ENCODE peak calls at places on chromosomes 4 and X, in four cellular contexts. E is HepG2, A is K562, G is GM12878. J is an unnamed sample.

GRCh38 chr4:176981074-176981473 is 188.4 kb upstream of the VEGFC start:
- DNase-seq in A (no peak), G (no peak), E (no peak), J (no peak)

GRCh38 chr4:6900956-6901355 is 8.7 kb upstream of the TBC1D14 start:
- DNase-seq in G (no peak), E (no peak), A (no peak), J (no peak)

GRCh38 chrX:50643525-50644137 is 170.4 kb downstream of the SHROOM4 start:
- DNase-seq in A (no peak), G (no peak), E (no peak), J (no peak)

GRCh38 chr4:89489338-89489771 is 181.8 kb upstream of the GPRIN3 start:
- DNase-seq in A (no peak), E (no peak), G (no peak), J (peak)

GRCh38 chrX:307261-308111 is 11.1 kb downstream of the GTPBP6 start:
- DNase-seq in G (no peak), E (no peak), A (no peak), J (no peak)

GRCh38 chr4:169201144-169202124 is 69.3 kb downstream of the SH3RF1 start:
- DNase-seq in A (no peak), G (no peak), E (no peak), J (no peak)

GRCh38 chrX:119763175-119763574 is 4.8 kb downstream of the SOWAHD start:
- DNase-seq in G (no peak), E (no peak), A (no peak), J (peak)

GRCh38 chr4:173301518-173302201 is 32.5 kb downstream of the HMGB2 start:
- DNase-seq in G (no peak), A (peak), E (no peak), J (no peak)

GRCh38 chr4:5037553-5038551 is 13.4 kb upstream of the STK32B start:
- DNase-seq in E (peak), G (no peak), A (peak), J (no peak)

GRCh38 chr4:166726832-166727231 is 507.5 kb downstream of the SPOCK3 start:
- DNase-seq in A (no peak), E (no peak), G (no peak), J (no peak)

GRCh38 chr4:19266566-19266965 is 985.1 kb upstream of the SLIT2 start:
- DNase-seq in E (no peak), G (no peak), A (no peak), J (no peak)

GRCh38 chr4:140448162-140448561 is 20.7 kb upstream of the CLGN start:
- DNase-seq in A (no peak), E (no peak), G (no peak), J (no peak)

GRCh38 chrX:80602017-80602765 is 181.9 kb downstream of the TENT5D start:
- DNase-seq in A (no peak), E (no peak), G (no peak), J (no peak)

GRCh38 chr4:40314951-40315350 is 20.2 kb upstream of the CHRNA9 start:
- DNase-seq in A (no peak), E (no peak), G (no peak), J (no peak)

GRCh38 chr4:13627606-13628301 is at the start of gene BOD1L1:
- DNase-seq in E (peak), A (peak), G (peak), J (peak)

GRCh38 chr4:13626492-13627184 is 887 bp downstream of the BOD1L1 start:
- DNase-seq in E (no peak), G (no peak), A (no peak), J (no peak)

DNA sequence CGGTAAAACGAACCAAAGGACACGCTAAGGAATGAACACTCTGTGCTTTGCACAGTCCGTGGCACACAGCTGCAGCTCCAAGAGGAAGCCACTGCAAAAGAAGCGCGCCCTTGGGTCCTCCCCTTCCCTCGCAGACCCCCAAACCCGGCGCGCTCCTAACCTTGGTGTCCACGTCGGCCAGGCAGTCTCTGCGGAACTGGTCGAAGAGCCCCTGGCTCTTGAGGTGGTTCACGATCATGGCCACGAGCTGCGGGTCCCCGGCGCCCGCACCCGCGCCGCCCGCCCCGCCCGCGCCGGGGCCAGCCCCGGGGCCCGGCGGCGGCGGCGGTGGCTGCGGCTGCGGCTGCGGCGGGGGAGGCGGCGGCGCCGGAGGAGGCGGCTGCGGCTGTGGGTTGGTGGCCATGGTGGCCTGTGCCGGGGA is 330 bp downstream of the BOD1L1 start:
- DNase-seq in G (no peak), E (no peak), A (no peak), J (peak)
- TF ChIP-seq CBFB in G (no peak), E (no peak), A (no peak), J (no peak)

DNA sequence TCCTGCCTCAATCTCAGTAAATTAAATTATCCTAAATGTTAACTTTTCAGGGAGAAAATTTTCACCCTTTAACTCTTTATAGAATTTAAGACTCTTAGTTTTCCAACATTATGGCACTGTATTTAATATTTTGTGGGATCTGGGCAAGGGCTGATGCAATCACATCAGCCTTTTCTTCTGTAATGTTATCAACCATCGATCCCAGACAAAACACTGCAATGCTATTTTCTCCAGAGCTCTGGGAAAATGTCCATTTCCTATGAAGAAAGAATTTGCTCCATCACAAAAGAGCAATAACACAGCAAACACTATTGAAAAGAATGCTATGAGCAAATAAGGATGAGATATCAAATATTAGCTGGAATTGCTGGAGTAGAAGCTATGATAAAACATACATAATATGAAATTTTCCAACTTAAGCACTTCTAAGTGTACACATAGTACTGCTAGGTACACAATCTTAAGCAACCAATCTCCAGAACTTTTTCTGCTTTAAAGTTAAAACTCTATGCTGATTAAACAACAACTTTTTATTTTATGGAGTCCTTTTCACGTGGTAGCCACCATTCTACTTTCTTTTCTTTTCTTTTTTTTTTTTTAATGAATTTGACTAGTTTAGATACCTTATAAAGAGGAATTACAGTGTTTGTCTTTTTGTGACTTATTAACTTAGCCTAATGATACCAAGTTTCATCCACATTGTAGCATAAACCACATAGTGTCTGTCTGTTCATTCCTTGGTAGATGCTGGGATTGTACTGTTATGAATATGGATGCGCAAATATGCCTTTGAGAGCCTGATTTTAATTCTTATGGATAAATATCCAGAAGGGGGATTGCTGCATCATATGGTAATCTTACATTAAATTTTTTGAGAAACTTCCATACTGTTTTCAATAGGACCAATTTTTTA is 43.6 kb downstream of the UGT2A3 start:
- DNase-seq in A (no peak), G (no peak), E (peak), J (no peak)
- TF ChIP-seq CBFB in A (no peak), G (no peak), E (no peak), J (no peak)

GRCh38 chr4:165332502-165332901 is 5.0 kb downstream of the MSMO1 start:
- DNase-seq in G (no peak), E (no peak), A (no peak), J (no peak)

GRCh38 chr4:165330071-165330470 is 2.6 kb downstream of the MSMO1 start:
- DNase-seq in G (no peak), E (no peak), A (no peak), J (no peak)

GRCh38 chr4:165331823-165332222 is 4.4 kb downstream of the MSMO1 start:
- DNase-seq in G (no peak), A (peak), E (no peak), J (no peak)

GRCh38 chr4:165330666-165331065 is 3.2 kb downstream of the MSMO1 start:
- DNase-seq in G (no peak), A (no peak), E (no peak), J (no peak)

DNA sequence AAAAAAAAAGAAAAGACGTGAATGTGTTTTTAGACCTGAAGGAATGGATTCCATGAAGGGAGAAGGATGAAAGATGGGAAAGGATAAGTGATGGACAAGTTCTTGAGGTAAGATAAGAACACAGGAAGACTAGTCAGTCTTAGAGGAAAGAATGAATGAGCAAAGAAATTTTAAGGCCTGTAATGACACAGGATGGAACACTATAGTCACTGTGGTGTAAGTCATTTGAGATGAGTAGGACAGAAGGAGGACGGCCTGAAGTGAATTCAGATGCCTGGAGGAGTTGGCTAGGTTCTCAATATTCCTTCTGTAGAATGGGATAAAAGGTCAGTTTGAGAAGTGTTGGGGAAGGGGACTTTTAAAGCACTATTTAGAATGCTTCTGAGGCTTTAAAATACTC is 3.8 kb downstream of the MSMO1 start:
- DNase-seq in G (no peak), E (no peak), A (no peak), J (no peak)
- TF ChIP-seq CBFB in G (no peak), E (no peak), A (no peak), J (no peak)

GRCh38 chr4:154406022-154406835 is 85.4 kb downstream of the DCHS2 start:
- DNase-seq in E (no peak), G (no peak), A (no peak), J (no peak)
- TF ChIP-seq CBFB in E (no peak), G (no peak), A (no peak), J (no peak)

DNA sequence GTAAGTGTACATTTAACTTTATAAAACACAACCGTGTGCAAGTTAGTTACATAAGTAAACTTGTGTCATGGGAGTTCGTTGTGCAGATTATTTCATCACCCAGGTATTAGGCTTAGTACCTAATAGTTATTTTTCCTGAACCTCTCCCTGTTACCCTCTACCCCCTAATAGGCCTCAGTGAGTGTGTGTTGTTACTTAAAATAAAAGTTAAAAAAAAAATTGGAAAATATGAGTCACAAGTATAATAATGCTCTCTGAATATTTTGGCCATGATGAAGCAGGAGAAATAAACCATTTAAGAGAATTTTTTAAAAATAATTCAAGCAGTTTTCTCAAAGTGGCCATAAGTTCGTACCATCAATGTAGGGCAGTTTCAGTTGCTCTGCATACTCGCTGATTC is 105.1 kb upstream of the GRID2 start:
- DNase-seq in G (no peak), E (no peak), A (no peak), J (no peak)
- TF ChIP-seq CBFB in G (no peak), E (no peak), A (no peak), J (no peak)

GRCh38 chr4:102543529-102543928 is 42.4 kb downstream of the NFKB1 start:
- DNase-seq in G (no peak), E (no peak), A (no peak), J (no peak)

GRCh38 chr4:102537280-102537679 is 36.1 kb downstream of the NFKB1 start:
- DNase-seq in G (no peak), E (no peak), A (no peak), J (no peak)

GRCh38 chr4:102543030-102543505 is 41.9 kb downstream of the NFKB1 start:
- DNase-seq in A (no peak), E (no peak), G (peak), J (no peak)

GRCh38 chr4:102546635-102547034 is 45.5 kb downstream of the NFKB1 start:
- DNase-seq in G (peak), E (no peak), A (no peak), J (no peak)

GRCh38 chr4:102541708-102542107 is 40.5 kb downstream of the NFKB1 start:
- DNase-seq in G (no peak), E (no peak), A (no peak), J (peak)
- TF ChIP-seq CBFB in G (no peak), E (no peak), A (no peak), J (no peak)

GRCh38 chr4:181792641-181793612 is 450.3 kb upstream of the TENM3 start:
- DNase-seq in G (no peak), E (no peak), A (no peak), J (no peak)
- TF ChIP-seq CBFB in G (no peak), E (no peak), A (no peak), J (no peak)

GRCh38 chrX:40721489-40722106 is 13.7 kb downstream of the MED14 start:
- DNase-seq in G (no peak), A (no peak), E (no peak), J (no peak)
- TF ChIP-seq CBFB in G (no peak), A (no peak), E (no peak), J (no peak)

DNA sequence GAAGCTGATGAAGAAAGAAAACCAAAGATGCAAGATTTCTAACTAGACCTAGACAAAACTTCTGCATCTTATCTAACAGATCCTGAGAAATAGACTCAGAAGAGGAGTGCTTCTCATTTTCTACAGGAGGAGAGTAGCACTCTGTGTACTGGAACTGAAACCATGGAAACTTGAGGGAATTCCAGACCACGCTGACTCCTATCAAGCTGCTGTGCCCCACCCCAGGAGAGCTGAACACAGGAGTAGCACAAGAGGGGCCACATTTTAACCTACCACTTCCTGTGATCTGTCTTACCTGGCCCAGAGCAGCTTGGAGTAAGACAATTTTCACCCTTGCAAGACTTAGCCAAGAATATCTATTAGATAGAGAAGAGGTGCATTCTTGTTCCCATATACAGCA is 248.9 kb downstream of the SCFD2 start:
- DNase-seq in G (no peak), A (no peak), E (no peak), J (no peak)
- TF ChIP-seq CBFB in G (no peak), A (no peak), E (no peak), J (no peak)